ENCODE peak calls at places on chromosomes 4 and X, in ten cellular contexts. U is tibial nerve, Z is transverse colon, I is stomach, D is thyroid gland, X is adrenal gland, G is IMR-90, E is ovary, A is sigmoid colon, P is heart left ventricle. F is an unnamed sample.

GRCh38 chr4:186932631-186933150 is 209.0 kb upstream of the FAT1 start:
- DNase-seq in G (peak; percentile 74), X (no peak), A (no peak), I (no peak), P (no peak), D (no peak), U (no peak), E (no peak), Z (no peak), F (no peak)

GRCh38 chr4:7699040-7699439 is 240.6 kb downstream of the AFAP1 start:
- DNase-seq in I (no peak), E (peak; percentile 71), G (peak; percentile 86), Z (no peak), A (no peak), P (peak; percentile 63), D (peak; percentile 6), U (no peak), X (no peak), F (peak; percentile 57)

GRCh38 chr4:70831293-70831692 is 8.4 kb downstream of the GRSF1 start:
- DNase-seq in G (no peak), D (no peak), P (no peak), X (no peak), Z (no peak), I (no peak), E (no peak), U (no peak), A (no peak), F (no peak)

GRCh38 chr4:149031399-149031798 is 589.2 kb upstream of the NR3C2 start:
- DNase-seq in E (no peak), G (peak; percentile 19), I (no peak), D (peak; percentile 27), A (no peak), Z (no peak), P (no peak), X (no peak), U (no peak), F (peak; percentile 27)

GRCh38 chr4:55758081-55758480 is 61.5 kb upstream of the EXOC1L start:
- DNase-seq in G (no peak), I (no peak), D (no peak), U (no peak), P (no peak), A (no peak), Z (no peak), X (no peak), E (no peak), F (no peak)

GRCh38 chrX:119981286-119982070 is 37.9 kb upstream of the NKAP start:
- DNase-seq in Z (no peak), X (no peak), A (no peak), G (peak; percentile 5), D (peak; percentile 2), I (no peak), E (no peak), U (no peak), P (no peak), F (peak; percentile 25)

GRCh38 chr4:164501074-164501473 is 252.9 kb upstream of the SMIM31 start:
- DNase-seq in Z (no peak), P (no peak), E (no peak), A (no peak), G (no peak), U (no peak), X (no peak), I (no peak), D (no peak), F (no peak)

GRCh38 chr4:69999420-69999819 is 3.7 kb downstream of the STATH start:
- DNase-seq in A (no peak), Z (no peak), D (no peak), P (no peak), X (no peak), G (no peak), U (no peak), E (no peak), I (no peak), F (no peak)

GRCh38 chrX:38437093-38437492 is 84.7 kb downstream of the OTC start:
- DNase-seq in E (no peak), U (no peak), Z (no peak), D (no peak), P (no peak), A (no peak), G (peak; percentile 0), I (no peak), X (no peak), F (no peak)

GRCh38 chrX:7083468-7084396 is 63.8 kb upstream of the STS start:
- DNase-seq in G (peak; percentile 98), U (no peak), Z (peak; percentile 38), I (no peak), D (no peak), E (no peak), A (no peak), X (peak; percentile 19), P (no peak), F (no peak)

GRCh38 chr4:4761128-4761991 is 98.1 kb upstream of the MSX1 start:
- DNase-seq in G (no peak), A (no peak), E (no peak), D (no peak), I (no peak), P (no peak), U (no peak), X (no peak), Z (no peak), F (no peak)

GRCh38 chr4:186726440-186727148 is 2.9 kb upstream of the FAT1 start:
- DNase-seq in X (no peak), Z (peak; percentile 88), A (peak; percentile 87), P (peak; percentile 84), D (peak; percentile 75), U (peak; percentile 53), I (peak; percentile 65), E (peak; percentile 74), G (peak; percentile 80), F (peak; percentile 81)

GRCh38 chr4:74772106-74772505 is 22.2 kb downstream of the BTC start:
- DNase-seq in G (no peak), D (no peak), E (no peak), A (no peak), U (no peak), I (no peak), P (no peak), Z (no peak), X (no peak), F (no peak)

GRCh38 chrX:126552313-126553022 is at the start of gene DCAF12L1:
- DNase-seq in X (no peak), A (no peak), I (peak; percentile 30), G (no peak), D (peak; percentile 50), E (peak; percentile 17), P (no peak), U (no peak), Z (no peak), F (peak; percentile 79)

GRCh38 chrX:13120017-13120416 is 75.6 kb upstream of the FAM9C start:
- DNase-seq in Z (peak; percentile 30), G (peak; percentile 53), U (no peak), E (peak; percentile 65), P (no peak), A (no peak), X (peak; percentile 29), D (peak; percentile 71), I (peak; percentile 81), F (peak; percentile 48)

GRCh38 chrX:148268646-148269045 is 231.8 kb upstream of the AFF2 start:
- DNase-seq in P (no peak), A (no peak), D (no peak), E (no peak), G (no peak), Z (no peak), I (no peak), X (no peak), U (no peak), F (no peak)

GRCh38 chrX:118975831-118976598 is 1.6 kb downstream of the LONRF3 start:
- DNase-seq in G (peak; percentile 3), A (peak; percentile 93), D (peak; percentile 88), P (peak; percentile 83), I (peak; percentile 66), Z (peak; percentile 78), E (peak; percentile 91), U (peak; percentile 65), X (peak; percentile 85), F (peak; percentile 60)

GRCh38 chr4:180827193-180827592 is 1416.0 kb upstream of the TENM3 start:
- DNase-seq in I (no peak), G (peak; percentile 39), X (no peak), A (no peak), E (no peak), P (no peak), U (no peak), Z (no peak), D (no peak), F (peak; percentile 47)

GRCh38 chrX:23904096-23904495 is 3.6 kb downstream of the APOO start:
- DNase-seq in E (no peak), I (no peak), A (no peak), G (peak; percentile 40), D (no peak), Z (no peak), P (no peak), X (no peak), U (no peak), F (no peak)

GRCh38 chr4:30866907-30867306 is 146.7 kb downstream of the PCDH7 start:
- DNase-seq in G (no peak), E (no peak), U (no peak), P (no peak), I (no peak), A (no peak), D (no peak), Z (no peak), X (no peak), F (no peak)

GRCh38 chrX:37060999-37061398 is 52.8 kb downstream of the FAM47C start:
- DNase-seq in A (no peak), D (peak; percentile 5), U (no peak), X (no peak), P (no peak), I (no peak), Z (no peak), E (no peak), G (peak; percentile 41), F (no peak)

GRCh38 chr4:40316782-40317635 is 18.1 kb upstream of the CHRNA9 start:
- DNase-seq in G (peak; percentile 91), P (no peak), D (peak; percentile 64), U (peak; percentile 42), A (peak; percentile 73), E (peak; percentile 70), I (peak; percentile 59), X (peak; percentile 65), Z (peak; percentile 65), F (peak; percentile 46)
- TF ChIP-seq POLR2A in G (peak; percentile 75), P (no peak), D (no peak), U (no peak), A (no peak), E (no peak), I (no peak), X (peak; percentile 33), Z (no peak), F (no peak)

GRCh38 chrX:40644821-40645358 is 2.5 kb downstream of the CXorf38 start:
- DNase-seq in A (peak; percentile 74), Z (peak; percentile 77), U (peak; percentile 60), P (no peak), I (peak; percentile 59), E (peak; percentile 66), X (peak; percentile 79), D (peak; percentile 57), G (peak; percentile 74), F (peak; percentile 66)
- H3K27ac ChIP-seq in A (peak overlapping the region; percentile 76), Z (peak overlapping the region; percentile 73), U (peak overlapping the region; percentile 79), P (peak overlapping the region; percentile 69), I (peak overlapping the region; percentile 71), E (no peak overlapping the region), X (peak overlapping the region; percentile 47), D (peak overlapping the region; percentile 47), G (peak overlapping the region; percentile 59), F (peak overlapping the region; percentile 39)

GRCh38 chr4:88860594-88860993 is 163.0 kb upstream of the NAP1L5 start:
- DNase-seq in D (peak; percentile 6), E (no peak), I (no peak), U (no peak), P (no peak), G (peak; percentile 32), X (no peak), A (no peak), Z (no peak), F (no peak)
- TF ChIP-seq CTCF in D (no peak), E (no peak), I (no peak), U (no peak), P (no peak), G (no peak), X (no peak), A (no peak), Z (no peak), F (no peak)

GRCh38 chr4:6695660-6696581 is 2.2 kb downstream of the S100P start:
- DNase-seq in A (no peak), U (no peak), P (no peak), E (no peak), G (peak; percentile 16), I (peak; percentile 83), Z (peak; percentile 71), D (no peak), X (no peak), F (no peak)
- TF ChIP-seq POLR2A in A (no peak), U (no peak), P (no peak), E (no peak), G (no peak), I (no peak), Z (no peak), D (no peak), X (no peak), F (no peak)

F was measured in testis.